ENCODE peak calls at places on chromosomes 5 and 9, in nine cellular contexts. C is astrocyte, W is upper lobe of right lung, A is RWPE2, I is PC-9, Y is ovary, D is left ventricle myocardium inferior, B is heart left ventricle, M is fibroblast of lung. Z is an unnamed sample.

GRCh38 chr9:131590907-131591844 is 45.9 kb downstream of the PRRT1B start:
- DNase-seq in C (peak; percentile 47), W (peak; percentile 92), A (no peak), I (peak; percentile 46), Y (peak; percentile 82), D (peak; percentile 83), B (peak; percentile 87), M (peak; percentile 63), Z (peak; percentile 85)

GRCh38 chr5:78537821-78538220 is 110.8 kb downstream of the LHFPL2 start:
- DNase-seq in C (peak; percentile 54), W (no peak), A (no peak), I (no peak), Y (no peak), D (no peak), B (no peak), M (peak; percentile 56), Z (no peak)

GRCh38 chr5:94709277-94709676 is 90.8 kb downstream of the SLF1 start:
- DNase-seq in C (no peak), W (no peak), A (no peak), I (no peak), Y (no peak), D (no peak), B (no peak), M (no peak), Z (no peak)

GRCh38 chr5:177403194-177403825 is 2.8 kb upstream of the PFN3 start:
- DNase-seq in C (no peak), W (no peak), A (peak; percentile 81), I (peak; percentile 36), Y (no peak), D (no peak), B (no peak), M (no peak), Z (peak; percentile 58)

GRCh38 chr9:99818439-99818992 is 3.2 kb upstream of the NR4A3 start:
- DNase-seq in C (no peak), W (no peak), A (no peak), I (no peak), Y (no peak), D (no peak), B (no peak), M (no peak), Z (no peak)

GRCh38 chr5:15796096-15796495 is 296.1 kb downstream of the FBXL7 start:
- DNase-seq in C (no peak), W (no peak), A (no peak), I (no peak), Y (no peak), D (no peak), B (no peak), M (no peak), Z (no peak)

GRCh38 chr9:37239224-37239859 is 119.0 kb downstream of the ZCCHC7 start:
- DNase-seq in C (no peak), W (no peak), A (no peak), I (no peak), Y (no peak), D (no peak), B (no peak), M (no peak), Z (no peak)

GRCh38 chr5:39427225-39427624 is 2.4 kb upstream of the DAB2 start:
- DNase-seq in C (peak; percentile 55), W (no peak), A (no peak), I (no peak), Y (no peak), D (no peak), B (no peak), M (peak; percentile 68), Z (no peak)

GRCh38 chr9:98182889-98183599 is 9.4 kb downstream of the CORO2A start:
- DNase-seq in C (no peak), W (no peak), A (no peak), I (peak; percentile 3), Y (no peak), D (no peak), B (no peak), M (no peak), Z (peak; percentile 26)

GRCh38 chr9:37942616-37943328 is 38.8 kb upstream of the SLC25A51 start:
- DNase-seq in C (no peak), W (no peak), A (no peak), I (peak; percentile 49), Y (no peak), D (no peak), B (no peak), M (no peak), Z (no peak)

GRCh38 chr9:72464819-72465218 is 56.6 kb upstream of the TMC1 start:
- DNase-seq in C (no peak), W (no peak), A (no peak), I (no peak), Y (no peak), D (no peak), B (no peak), M (no peak), Z (no peak)

GRCh38 chr9:114524401-114524800 is 19.1 kb upstream of the WHRN start:
- DNase-seq in C (peak; percentile 61), W (no peak), A (no peak), I (no peak), Y (no peak), D (no peak), B (no peak), M (peak; percentile 61), Z (no peak)

GRCh38 chr5:119367502-119368237 is 11.9 kb downstream of the TNFAIP8 start:
- DNase-seq in C (peak; percentile 46), W (no peak), A (no peak), I (no peak), Y (no peak), D (no peak), B (no peak), M (peak; percentile 64), Z (no peak)

GRCh38 chr5:151686673-151687378 is at the start of gene SPARC:
- DNase-seq in C (peak; percentile 95), W (peak; percentile 72), A (peak; percentile 86), I (no peak), Y (peak; percentile 84), D (peak; percentile 74), B (peak; percentile 82), M (peak; percentile 97), Z (peak; percentile 56)

GRCh38 chr5:35246928-35247644 is 16.8 kb upstream of the PRLR start:
- DNase-seq in C (no peak), W (no peak), A (no peak), I (no peak), Y (peak; percentile 71), D (peak; percentile 38), B (peak; percentile 63), M (peak; percentile 22), Z (peak; percentile 41)

DNA sequence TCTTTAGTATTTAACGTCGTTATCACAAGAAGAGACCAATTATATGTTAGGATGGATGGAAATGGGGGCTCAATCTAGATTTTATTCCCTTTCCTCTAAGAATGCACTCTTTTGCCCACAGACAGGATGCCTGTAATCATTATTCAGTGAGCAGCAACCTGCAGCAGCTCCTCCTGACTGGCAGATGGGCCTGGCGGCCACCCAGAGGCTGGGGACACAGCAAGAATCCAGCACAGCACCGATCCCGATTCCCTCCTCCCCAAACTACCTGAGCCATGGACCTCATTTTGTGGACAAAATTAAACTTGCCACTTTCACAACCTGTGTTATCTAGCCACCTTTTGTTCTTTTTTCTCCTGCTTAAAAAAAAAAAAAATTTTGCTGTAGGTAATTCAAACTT is 101.0 kb downstream of the USP20 start:
- DNase-seq in C (no peak), W (no peak), A (no peak), I (no peak), Y (no peak), D (no peak), B (no peak), M (no peak), Z (no peak)
- H3K4me1 ChIP-seq in C (peaks cover 8% of the 10 kb centered on the region), W (peaks cover 59% of the 10 kb centered on the region), A (no peaks in the 10 kb centered on the region), I (no peaks in the 10 kb centered on the region), Y (peaks cover 14% of the 10 kb centered on the region), D (peaks cover 61% of the 10 kb centered on the region), B (peaks cover 35% of the 10 kb centered on the region), M (peaks cover 6% of the 10 kb centered on the region), Z (peaks cover 19% of the 10 kb centered on the region)

GRCh38 chr9:71273613-71274012 is 152.2 kb upstream of the TRPM3 start:
- DNase-seq in C (no peak), W (no peak), A (no peak), I (no peak), Y (no peak), D (no peak), B (no peak), M (no peak), Z (no peak)

GRCh38 chr9:71271602-71272001 is 150.2 kb upstream of the TRPM3 start:
- DNase-seq in C (no peak), W (no peak), A (no peak), I (no peak), Y (no peak), D (no peak), B (no peak), M (no peak), Z (no peak)

GRCh38 chr9:71270554-71270953 is 149.1 kb upstream of the TRPM3 start:
- DNase-seq in C (no peak), W (no peak), A (no peak), I (no peak), Y (no peak), D (no peak), B (no peak), M (no peak), Z (no peak)

GRCh38 chr9:71269859-71270258 is 148.4 kb upstream of the TRPM3 start:
- DNase-seq in C (no peak), W (no peak), A (no peak), I (no peak), Y (no peak), D (no peak), B (no peak), M (no peak), Z (no peak)

DNA sequence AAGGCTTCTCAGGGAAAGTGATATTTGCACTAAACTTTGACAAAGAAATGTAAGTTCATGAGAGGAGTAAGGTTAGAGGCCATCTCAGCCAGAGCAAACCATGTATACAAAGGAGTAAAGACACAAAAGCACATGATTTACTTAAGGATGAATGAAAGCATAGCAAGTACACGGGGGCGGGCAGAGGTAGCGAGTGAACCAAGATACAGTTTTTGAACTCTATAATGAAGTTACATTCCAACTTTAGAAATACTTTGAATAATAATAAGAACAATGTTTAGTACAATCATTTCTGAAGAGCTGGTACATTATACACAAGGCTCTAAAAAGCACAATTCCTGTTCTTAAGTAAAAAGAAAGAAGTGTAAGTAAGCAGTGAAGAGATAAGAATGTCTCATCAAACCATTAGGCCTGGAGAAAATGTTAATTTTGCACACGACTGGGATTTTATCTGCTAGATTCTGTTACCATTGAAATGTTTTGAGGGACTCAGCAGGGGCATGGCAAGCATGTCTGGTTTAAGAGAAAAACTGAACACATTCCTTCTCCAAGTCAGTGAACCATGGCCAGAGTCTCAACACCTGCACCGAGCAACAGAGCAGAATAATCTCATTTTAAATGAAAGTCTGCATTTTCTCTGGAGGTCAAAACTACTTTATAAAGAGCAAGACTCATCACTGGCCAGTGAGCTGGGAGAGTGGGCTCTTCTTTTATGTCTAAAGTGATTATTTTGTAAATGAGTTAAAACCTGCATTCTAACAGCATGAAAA is 147.6 kb upstream of the TRPM3 start:
- DNase-seq in C (no peak), W (no peak), A (no peak), I (no peak), Y (no peak), D (no peak), B (no peak), M (no peak), Z (no peak)
- H3K27ac ChIP-seq in C (no peak overlapping the region), W (no peak overlapping the region), A (no peak overlapping the region), I (no peak overlapping the region), Y (no peak overlapping the region), D (no peak overlapping the region), B (no peak overlapping the region), M (no peak overlapping the region), Z (no peak overlapping the region)

GRCh38 chr9:133347515-133347984 is 381 bp downstream of the MED22 start:
- DNase-seq in C (no peak), W (peak; percentile 76), A (no peak), I (no peak), Y (peak; percentile 62), D (peak; percentile 43), B (peak; percentile 55), M (peak; percentile 30), Z (peak; percentile 50)
- TF ChIP-seq CTCF in C (no peak), W (no peak), A (no peak), I (no peak), Y (no peak), D (no peak), B (no peak), M (no peak), Z (no peak)

GRCh38 chr5:171387255-171387969 is at the start of gene NPM1:
- DNase-seq in C (peak; percentile 95), W (peak; percentile 99), A (peak; percentile 99), I (peak; percentile 90), Y (peak; percentile 98), D (peak; percentile 96), B (peak; percentile 97), M (peak; percentile 98), Z (peak; percentile 98)
- H3K4me1 ChIP-seq in C (peaks cover 23% of the 10 kb centered on the region), W (peaks cover 31% of the 10 kb centered on the region), A (peaks cover 21% of the 10 kb centered on the region), I (peaks cover 32% of the 10 kb centered on the region), Y (peaks cover 10% of the 10 kb centered on the region), D (peaks cover 50% of the 10 kb centered on the region), B (peaks cover 30% of the 10 kb centered on the region), M (no peaks in the 10 kb centered on the region), Z (peaks cover 26% of the 10 kb centered on the region)